ENCODE peak calls at places on chromosomes 11 and 22, in five cellular contexts. One of them, this sample, is unnamed.

GRCh38 chr11:94652735-94653284 is 85.6 kb downstream of the PIWIL4 start:
- DNase-seq in brain microvascular endothelial cell: no peak
- DNase-seq in sigmoid colon: no peak
- DNase-seq in mesendoderm: no peak
- DNase-seq in suprapubic skin: no peak
- DNase-seq in this sample: no peak

GRCh38 chr11:47553417-47553746 is 450 bp upstream of the CELF1 start:
- DNase-seq in suprapubic skin: no peak
- DNase-seq in mesendoderm: no peak
- DNase-seq in brain microvascular endothelial cell: no peak
- DNase-seq in sigmoid colon: no peak
- DNase-seq in this sample: no peak

GRCh38 chr22:27139935-27140493 is 482.6 kb downstream of the MIAT start:
- DNase-seq in suprapubic skin: no peak
- DNase-seq in mesendoderm: no peak
- DNase-seq in brain microvascular endothelial cell: peak
- DNase-seq in sigmoid colon: peak
- DNase-seq in this sample: no peak

GRCh38 chr11:118227865-118228785 is 3.3 kb upstream of the JAML start:
- DNase-seq in brain microvascular endothelial cell: no peak
- DNase-seq in sigmoid colon: no peak
- DNase-seq in suprapubic skin: no peak
- DNase-seq in mesendoderm: no peak
- DNase-seq in this sample: no peak

GRCh38 chr11:76151561-76152085 is 54.7 kb downstream of the WNT11 start:
- DNase-seq in sigmoid colon: no peak
- DNase-seq in mesendoderm: no peak
- DNase-seq in brain microvascular endothelial cell: no peak
- DNase-seq in suprapubic skin: peak
- DNase-seq in this sample: no peak

GRCh38 chr11:36376888-36377758 is 81.0 kb downstream of the PRR5L start:
- DNase-seq in suprapubic skin: no peak
- DNase-seq in sigmoid colon: peak
- DNase-seq in mesendoderm: peak
- DNase-seq in brain microvascular endothelial cell: peak
- DNase-seq in this sample: peak

GRCh38 chr11:66055021-66055420 is 2.9 kb downstream of the SF3B2 start:
- DNase-seq in mesendoderm: no peak
- DNase-seq in brain microvascular endothelial cell: no peak
- DNase-seq in suprapubic skin: no peak
- DNase-seq in sigmoid colon: peak
- DNase-seq in this sample: no peak

GRCh38 chr22:27113211-27114030 is 456.0 kb downstream of the MIAT start:
- DNase-seq in suprapubic skin: no peak
- DNase-seq in brain microvascular endothelial cell: peak
- DNase-seq in sigmoid colon: peak
- DNase-seq in mesendoderm: peak
- DNase-seq in this sample: no peak

GRCh38 chr22:47629273-47629711 is 866.8 kb downstream of the TBC1D22A start:
- DNase-seq in suprapubic skin: no peak
- DNase-seq in sigmoid colon: no peak
- DNase-seq in brain microvascular endothelial cell: no peak
- DNase-seq in mesendoderm: no peak
- DNase-seq in this sample: no peak

GRCh38 chr11:126146454-126147192 is 64.8 kb downstream of the RPUSD4 start:
- DNase-seq in mesendoderm: peak
- DNase-seq in suprapubic skin: no peak
- DNase-seq in sigmoid colon: no peak
- DNase-seq in brain microvascular endothelial cell: no peak
- DNase-seq in this sample: peak

GRCh38 chr11:131897247-131897646 is 526.8 kb downstream of the NTM start:
- DNase-seq in mesendoderm: no peak
- DNase-seq in suprapubic skin: no peak
- DNase-seq in sigmoid colon: no peak
- DNase-seq in brain microvascular endothelial cell: no peak
- DNase-seq in this sample: no peak

GRCh38 chr11:44785856-44786606 is 59.3 kb downstream of the TSPAN18 start:
- DNase-seq in sigmoid colon: peak
- DNase-seq in suprapubic skin: no peak
- DNase-seq in brain microvascular endothelial cell: no peak
- DNase-seq in mesendoderm: peak
- DNase-seq in this sample: peak

GRCh38 chr11:57574061-57574460 is 6.6 kb upstream of the UBE2L6 start:
- DNase-seq in sigmoid colon: no peak
- DNase-seq in suprapubic skin: no peak
- DNase-seq in brain microvascular endothelial cell: no peak
- DNase-seq in mesendoderm: peak
- DNase-seq in this sample: no peak

GRCh38 chr11:107756553-107756952 is 44.7 kb upstream of the SLN start:
- DNase-seq in sigmoid colon: no peak
- DNase-seq in mesendoderm: no peak
- DNase-seq in brain microvascular endothelial cell: no peak
- DNase-seq in suprapubic skin: no peak
- DNase-seq in this sample: no peak

GRCh38 chr22:45225732-45226560 is 14.7 kb downstream of the KIAA0930 start:
- DNase-seq in suprapubic skin: no peak
- DNase-seq in brain microvascular endothelial cell: no peak
- DNase-seq in sigmoid colon: peak
- DNase-seq in mesendoderm: no peak
- DNase-seq in this sample: no peak

GRCh38 chr11:10267821-10268220 is 26.2 kb downstream of the SBF2 start:
- DNase-seq in suprapubic skin: no peak
- DNase-seq in mesendoderm: no peak
- DNase-seq in sigmoid colon: no peak
- DNase-seq in brain microvascular endothelial cell: no peak
- DNase-seq in this sample: no peak

GRCh38 chr22:26462971-26463661 is 20.5 kb downstream of the HPS4 start:
- DNase-seq in brain microvascular endothelial cell: no peak
- DNase-seq in suprapubic skin: no peak
- DNase-seq in sigmoid colon: no peak
- DNase-seq in mesendoderm: no peak
- DNase-seq in this sample: no peak

GRCh38 chr11:130781906-130782305 is 134.4 kb downstream of the SNX19 start:
- DNase-seq in sigmoid colon: no peak
- DNase-seq in mesendoderm: peak
- DNase-seq in suprapubic skin: no peak
- DNase-seq in brain microvascular endothelial cell: peak
- DNase-seq in this sample: no peak

GRCh38 chr11:34483475-34483874 is 30.1 kb downstream of the ELF5 start:
- DNase-seq in brain microvascular endothelial cell: no peak
- DNase-seq in mesendoderm: no peak
- DNase-seq in sigmoid colon: no peak
- DNase-seq in suprapubic skin: no peak
- DNase-seq in this sample: no peak

GRCh38 chr11:78350101-78350645 is 67.4 kb downstream of the GAB2 start:
- DNase-seq in sigmoid colon: peak
- DNase-seq in suprapubic skin: no peak
- DNase-seq in mesendoderm: peak
- DNase-seq in brain microvascular endothelial cell: no peak
- DNase-seq in this sample: peak

GRCh38 chr22:38167988-38168407 is 13.6 kb downstream of the PLA2G6 start:
- DNase-seq in suprapubic skin: no peak
- DNase-seq in sigmoid colon: peak
- DNase-seq in mesendoderm: no peak
- DNase-seq in brain microvascular endothelial cell: no peak
- DNase-seq in this sample: peak

GRCh38 chr11:105177658-105178057 is 38.1 kb upstream of the CARD18 start:
- DNase-seq in mesendoderm: peak
- DNase-seq in sigmoid colon: no peak
- DNase-seq in brain microvascular endothelial cell: peak
- DNase-seq in suprapubic skin: no peak
- DNase-seq in this sample: no peak

GRCh38 chr22:48004038-48004437 is 1241.6 kb downstream of the TBC1D22A start:
- DNase-seq in mesendoderm: peak
- DNase-seq in sigmoid colon: no peak
- DNase-seq in suprapubic skin: no peak
- DNase-seq in brain microvascular endothelial cell: no peak
- DNase-seq in this sample: no peak

GRCh38 chr11:69320756-69321741 is 27.1 kb downstream of the MYEOV start:
- DNase-seq in mesendoderm: no peak
- DNase-seq in brain microvascular endothelial cell: no peak
- DNase-seq in sigmoid colon: peak
- DNase-seq in suprapubic skin: no peak
- DNase-seq in this sample: no peak
- H3K27ac ChIP-seq in mesendoderm: no peak
- H3K27ac ChIP-seq in brain microvascular endothelial cell: peak
- H3K27ac ChIP-seq in sigmoid colon: no peak
- H3K27ac ChIP-seq in suprapubic skin: no peak
- H3K27ac ChIP-seq in this sample: no peak

DNA sequence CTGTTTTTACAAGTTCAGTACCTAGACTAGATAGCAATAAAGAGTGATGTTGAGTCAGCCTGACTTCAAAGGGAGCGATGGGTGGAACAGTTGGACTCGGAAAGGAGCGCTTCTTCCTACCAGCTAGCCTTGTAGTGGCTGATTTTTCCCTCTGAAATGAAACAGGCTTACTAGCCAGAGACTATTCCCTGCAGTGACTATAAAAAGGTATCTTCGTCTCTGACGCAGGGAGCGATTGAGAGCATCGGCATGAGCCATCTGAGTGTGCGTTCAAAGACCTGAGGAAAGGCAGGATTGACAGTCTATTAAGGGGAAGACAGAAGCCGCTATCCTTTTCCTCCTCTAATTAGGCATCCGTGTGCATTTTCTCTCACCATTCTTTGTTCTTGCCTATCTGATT is 65.9 kb upstream of the GRAMD1B start:
- DNase-seq in mesendoderm: no peak
- DNase-seq in suprapubic skin: no peak
- DNase-seq in sigmoid colon: no peak
- DNase-seq in brain microvascular endothelial cell: no peak
- DNase-seq in this sample: no peak
- H3K27ac ChIP-seq in mesendoderm: no peak
- H3K27ac ChIP-seq in suprapubic skin: no peak
- H3K27ac ChIP-seq in sigmoid colon: no peak
- H3K27ac ChIP-seq in brain microvascular endothelial cell: no peak
- H3K27ac ChIP-seq in this sample: no peak

GRCh38 chr11:60184824-60185511 is 2.1 kb upstream of the MS4A6A start:
- DNase-seq in sigmoid colon: no peak
- DNase-seq in mesendoderm: no peak
- DNase-seq in suprapubic skin: no peak
- DNase-seq in brain microvascular endothelial cell: no peak
- DNase-seq in this sample: no peak

GRCh38 chr11:60182546-60183330 is at the start of gene MS4A6A:
- DNase-seq in brain microvascular endothelial cell: no peak
- DNase-seq in suprapubic skin: no peak
- DNase-seq in mesendoderm: no peak
- DNase-seq in sigmoid colon: no peak
- DNase-seq in this sample: no peak

DNA sequence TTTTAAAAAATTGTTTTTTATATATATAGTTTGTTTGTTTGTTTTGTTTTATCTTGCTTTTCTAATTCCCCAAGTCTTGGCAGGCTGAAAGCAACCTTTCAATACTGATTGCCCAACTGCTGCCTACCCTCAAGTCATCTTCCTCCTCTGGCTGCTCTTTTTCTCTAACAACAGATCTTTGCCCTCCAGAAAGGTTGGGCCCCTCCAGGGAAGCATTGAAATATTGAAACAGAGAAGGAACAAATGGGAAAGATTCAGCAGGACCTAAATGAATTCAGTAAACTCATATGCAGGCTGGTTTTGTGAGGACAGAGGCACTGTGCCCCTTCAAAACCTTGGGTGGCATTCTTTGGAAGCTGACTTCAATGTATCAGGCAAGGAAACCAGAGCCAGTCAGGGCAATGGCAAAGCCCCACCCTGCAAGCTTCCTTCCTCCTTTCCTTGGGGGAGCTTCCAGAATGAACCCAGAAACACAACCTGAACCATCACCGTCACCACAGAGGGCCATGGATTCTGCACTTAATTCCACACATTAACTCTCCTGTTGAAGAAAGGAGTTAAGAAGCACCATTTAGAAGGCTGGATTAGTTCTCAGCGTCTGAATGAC is 815 bp upstream of the MS4A6A start:
- DNase-seq in mesendoderm: no peak
- DNase-seq in sigmoid colon: no peak
- DNase-seq in brain microvascular endothelial cell: no peak
- DNase-seq in suprapubic skin: no peak
- DNase-seq in this sample: no peak
- H3K27ac ChIP-seq in mesendoderm: no peak
- H3K27ac ChIP-seq in sigmoid colon: peak
- H3K27ac ChIP-seq in brain microvascular endothelial cell: no peak
- H3K27ac ChIP-seq in suprapubic skin: peak
- H3K27ac ChIP-seq in this sample: no peak

DNA sequence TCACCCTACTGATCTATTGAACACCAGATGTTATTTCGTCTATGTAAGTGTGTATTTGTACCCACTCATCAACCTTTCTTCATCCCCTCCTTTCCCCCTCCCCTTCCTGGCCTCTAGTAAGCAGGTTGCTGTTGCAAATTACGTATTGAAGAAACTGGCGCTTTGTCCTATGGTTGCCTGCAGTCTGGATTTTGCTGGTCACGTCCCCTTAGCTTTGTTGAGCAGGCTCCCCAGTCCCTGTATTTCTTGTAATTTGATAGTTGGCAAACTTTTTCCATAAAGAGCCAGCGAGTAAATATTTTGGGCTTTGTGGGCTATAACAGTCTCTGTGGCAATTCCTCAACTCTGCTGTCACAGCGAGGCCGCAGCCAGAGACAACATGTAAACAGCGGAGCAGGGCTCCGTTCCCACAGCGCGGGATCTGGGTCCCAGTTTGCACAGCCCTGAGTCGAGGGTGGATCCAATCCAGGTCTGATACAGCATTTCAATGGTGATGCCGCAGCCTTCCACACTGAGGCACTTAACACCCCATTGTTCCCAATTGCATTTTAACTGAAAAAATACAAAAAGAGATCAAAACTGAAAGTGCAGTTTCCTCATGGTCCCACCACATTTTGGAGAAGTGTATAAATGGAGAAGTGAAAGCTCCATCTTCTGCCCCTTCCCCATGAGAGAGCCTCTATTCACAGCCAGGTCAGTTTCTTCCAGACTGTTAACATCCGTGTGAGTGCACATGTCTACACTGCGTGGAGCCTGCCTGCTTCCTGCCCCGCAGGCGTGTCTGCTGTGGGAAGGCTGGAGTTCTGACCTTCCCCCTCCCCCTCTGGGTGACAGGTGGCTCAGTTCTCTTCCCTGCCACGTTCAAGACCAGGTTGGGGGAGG is 89.0 kb downstream of the RPS6KA4 start:
- DNase-seq in sigmoid colon: peak
- DNase-seq in mesendoderm: peak
- DNase-seq in brain microvascular endothelial cell: peak
- DNase-seq in suprapubic skin: no peak
- DNase-seq in this sample: peak
- H3K27ac ChIP-seq in sigmoid colon: peak
- H3K27ac ChIP-seq in mesendoderm: no peak
- H3K27ac ChIP-seq in brain microvascular endothelial cell: no peak
- H3K27ac ChIP-seq in suprapubic skin: no peak
- H3K27ac ChIP-seq in this sample: peak

This sample was measured in WERI-Rb-1.